ENCODE peak calls at places on chromosomes 1 and 21, in five cellular contexts. H is CD4-positive, CD25-positive, alpha-beta regulatory T cell; T is activated naive CD8-positive, alpha-beta T cell treated with anti-CD3 and anti-CD28 coated beads, Interleukin-2, amount 10 ng/mL, durations not matched to agents 7 days and 5 days; E is myocyte; I is activated gamma-delta T cell. D is an unnamed sample.
A peak's percentile ranks its signal among the peaks of the same experiment; 100 is the strongest.

GRCh38 chr1:201504799-201505504 is 2.0 kb downstream of the CSRP1 start:
- DNase-seq in E (no peak), T (no peak), H (no peak), I (no peak), D (no peak)

GRCh38 chr1:94819945-94820746 is at the start of gene SLC44A3:
- DNase-seq in E (peak; percentile 71), I (no peak), H (no peak), T (peak; percentile 51), D (peak; percentile 44)

GRCh38 chr1:115815694-115816093 is 25.2 kb downstream of the NHLH2 start:
- DNase-seq in H (no peak), T (no peak), E (peak; percentile 83), I (no peak), D (no peak)

GRCh38 chr1:38896169-38896568 is 14.8 kb upstream of the GJA9 start:
- DNase-seq in I (no peak), E (no peak), H (no peak), T (no peak), D (no peak)

GRCh38 chr21:25039461-25040380 is 567.6 kb downstream of the MRPL39 start:
- DNase-seq in I (no peak), E (no peak), T (no peak), H (no peak), D (no peak)

GRCh38 chr1:201085902-201086735 is 26.1 kb downstream of the CACNA1S start:
- DNase-seq in T (peak; percentile 50), I (no peak), E (peak; percentile 71), H (peak; percentile 12), D (peak; percentile 78)

GRCh38 chr1:24190970-24191570 is 4.0 kb upstream of the IFNLR1 start:
- DNase-seq in T (no peak), I (no peak), E (peak; percentile 98), H (no peak), D (no peak)

GRCh38 chr1:229323205-229323604 is 19.6 kb downstream of the CCSAP start:
- DNase-seq in I (no peak), H (no peak), E (no peak), T (no peak), D (no peak)

GRCh38 chr1:36109041-36109679 is 15.9 kb downstream of the COL8A2 start:
- DNase-seq in I (no peak), T (peak; percentile 72), H (no peak), E (peak; percentile 80), D (no peak)